ENCODE peak calls at places on chromosomes 16 and 17, in seven cellular contexts. One of them, this sample, is unnamed.

GRCh38 chr17:78395186-78395585 is 16.7 kb downstream of the PGS1 start:
- DNase-seq in RPMI7951: no peak
- DNase-seq in EL: no peak
- DNase-seq in amygdala: no peak
- DNase-seq in neural progenitor cell: no peak
- DNase-seq in activated T-helper 1 cell treated with anti-CD3 and anti-CD28 coated beads, Interleukin-12 subunit alpha, Interleukin-12 subunit beta, Interleukin-2, Interleukin-4 antibody, amounts not matched to agents 30 ng/mL and 10 ng/mL and 1 ng/mL, durations not matched to agents 14 hours and 24 hours and 36 hours: no peak
- DNase-seq in activated CD4-positive, alpha-beta T cell treated with anti-CD3 and anti-CD28 coated beads, Interleukin-2, amount 10 ng/mL, durations not matched to agents 7 days and 5 days: no peak
- DNase-seq in this sample: no peak

GRCh38 chr17:18257268-18257681 is 1.3 kb downstream of the FLII start:
- DNase-seq in amygdala: no peak
- DNase-seq in EL: peak; percentile 46
- DNase-seq in neural progenitor cell: peak; percentile 29
- DNase-seq in activated T-helper 1 cell treated with anti-CD3 and anti-CD28 coated beads, Interleukin-12 subunit alpha, Interleukin-12 subunit beta, Interleukin-2, Interleukin-4 antibody, amounts not matched to agents 30 ng/mL and 10 ng/mL and 1 ng/mL, durations not matched to agents 14 hours and 24 hours and 36 hours: no peak
- DNase-seq in activated CD4-positive, alpha-beta T cell treated with anti-CD3 and anti-CD28 coated beads, Interleukin-2, amount 10 ng/mL, durations not matched to agents 7 days and 5 days: peak; percentile 16
- DNase-seq in RPMI7951: no peak
- DNase-seq in this sample: no peak

GRCh38 chr16:6616746-6617145 is 715.9 kb upstream of the RBFOX1 start:
- DNase-seq in neural progenitor cell: no peak
- DNase-seq in RPMI7951: no peak
- DNase-seq in activated T-helper 1 cell treated with anti-CD3 and anti-CD28 coated beads, Interleukin-12 subunit alpha, Interleukin-12 subunit beta, Interleukin-2, Interleukin-4 antibody, amounts not matched to agents 30 ng/mL and 10 ng/mL and 1 ng/mL, durations not matched to agents 14 hours and 24 hours and 36 hours: no peak
- DNase-seq in EL: no peak
- DNase-seq in activated CD4-positive, alpha-beta T cell treated with anti-CD3 and anti-CD28 coated beads, Interleukin-2, amount 10 ng/mL, durations not matched to agents 7 days and 5 days: no peak
- DNase-seq in amygdala: no peak
- DNase-seq in this sample: no peak

GRCh38 chr17:40529991-40530390 is 28.6 kb upstream of the TNS4 start:
- DNase-seq in EL: no peak
- DNase-seq in neural progenitor cell: no peak
- DNase-seq in activated T-helper 1 cell treated with anti-CD3 and anti-CD28 coated beads, Interleukin-12 subunit alpha, Interleukin-12 subunit beta, Interleukin-2, Interleukin-4 antibody, amounts not matched to agents 30 ng/mL and 10 ng/mL and 1 ng/mL, durations not matched to agents 14 hours and 24 hours and 36 hours: no peak
- DNase-seq in amygdala: no peak
- DNase-seq in RPMI7951: no peak
- DNase-seq in activated CD4-positive, alpha-beta T cell treated with anti-CD3 and anti-CD28 coated beads, Interleukin-2, amount 10 ng/mL, durations not matched to agents 7 days and 5 days: no peak
- DNase-seq in this sample: no peak

GRCh38 chr16:26959416-26960009 is 107.2 kb upstream of the C16orf82 start:
- DNase-seq in activated T-helper 1 cell treated with anti-CD3 and anti-CD28 coated beads, Interleukin-12 subunit alpha, Interleukin-12 subunit beta, Interleukin-2, Interleukin-4 antibody, amounts not matched to agents 30 ng/mL and 10 ng/mL and 1 ng/mL, durations not matched to agents 14 hours and 24 hours and 36 hours: no peak
- DNase-seq in amygdala: no peak
- DNase-seq in EL: no peak
- DNase-seq in activated CD4-positive, alpha-beta T cell treated with anti-CD3 and anti-CD28 coated beads, Interleukin-2, amount 10 ng/mL, durations not matched to agents 7 days and 5 days: no peak
- DNase-seq in RPMI7951: no peak
- DNase-seq in neural progenitor cell: no peak
- DNase-seq in this sample: no peak

GRCh38 chr16:52499061-52499460 is 47.9 kb downstream of the TOX3 start:
- DNase-seq in activated CD4-positive, alpha-beta T cell treated with anti-CD3 and anti-CD28 coated beads, Interleukin-2, amount 10 ng/mL, durations not matched to agents 7 days and 5 days: no peak
- DNase-seq in amygdala: no peak
- DNase-seq in activated T-helper 1 cell treated with anti-CD3 and anti-CD28 coated beads, Interleukin-12 subunit alpha, Interleukin-12 subunit beta, Interleukin-2, Interleukin-4 antibody, amounts not matched to agents 30 ng/mL and 10 ng/mL and 1 ng/mL, durations not matched to agents 14 hours and 24 hours and 36 hours: no peak
- DNase-seq in neural progenitor cell: no peak
- DNase-seq in RPMI7951: no peak
- DNase-seq in EL: no peak
- DNase-seq in this sample: no peak

GRCh38 chr16:52193441-52193840 is 353.5 kb downstream of the TOX3 start:
- DNase-seq in amygdala: no peak
- DNase-seq in activated T-helper 1 cell treated with anti-CD3 and anti-CD28 coated beads, Interleukin-12 subunit alpha, Interleukin-12 subunit beta, Interleukin-2, Interleukin-4 antibody, amounts not matched to agents 30 ng/mL and 10 ng/mL and 1 ng/mL, durations not matched to agents 14 hours and 24 hours and 36 hours: no peak
- DNase-seq in activated CD4-positive, alpha-beta T cell treated with anti-CD3 and anti-CD28 coated beads, Interleukin-2, amount 10 ng/mL, durations not matched to agents 7 days and 5 days: no peak
- DNase-seq in RPMI7951: no peak
- DNase-seq in EL: no peak
- DNase-seq in neural progenitor cell: no peak
- DNase-seq in this sample: no peak

GRCh38 chr16:57999366-57999970 is 1.0 kb downstream of the ZNF319 start:
- DNase-seq in EL: peak; percentile 44
- DNase-seq in amygdala: no peak
- DNase-seq in activated T-helper 1 cell treated with anti-CD3 and anti-CD28 coated beads, Interleukin-12 subunit alpha, Interleukin-12 subunit beta, Interleukin-2, Interleukin-4 antibody, amounts not matched to agents 30 ng/mL and 10 ng/mL and 1 ng/mL, durations not matched to agents 14 hours and 24 hours and 36 hours: peak; percentile 25
- DNase-seq in activated CD4-positive, alpha-beta T cell treated with anti-CD3 and anti-CD28 coated beads, Interleukin-2, amount 10 ng/mL, durations not matched to agents 7 days and 5 days: peak; percentile 50
- DNase-seq in RPMI7951: no peak
- DNase-seq in neural progenitor cell: peak; percentile 36
- DNase-seq in this sample: no peak

GRCh38 chr17:33120103-33120502 is 128.5 kb downstream of the SPACA3 start:
- DNase-seq in activated CD4-positive, alpha-beta T cell treated with anti-CD3 and anti-CD28 coated beads, Interleukin-2, amount 10 ng/mL, durations not matched to agents 7 days and 5 days: no peak
- DNase-seq in EL: no peak
- DNase-seq in activated T-helper 1 cell treated with anti-CD3 and anti-CD28 coated beads, Interleukin-12 subunit alpha, Interleukin-12 subunit beta, Interleukin-2, Interleukin-4 antibody, amounts not matched to agents 30 ng/mL and 10 ng/mL and 1 ng/mL, durations not matched to agents 14 hours and 24 hours and 36 hours: no peak
- DNase-seq in neural progenitor cell: no peak
- DNase-seq in amygdala: no peak
- DNase-seq in RPMI7951: no peak
- DNase-seq in this sample: peak; percentile 82

GRCh38 chr16:89696598-89697128 is 4.8 kb downstream of the SPATA2L start:
- DNase-seq in activated CD4-positive, alpha-beta T cell treated with anti-CD3 and anti-CD28 coated beads, Interleukin-2, amount 10 ng/mL, durations not matched to agents 7 days and 5 days: no peak
- DNase-seq in neural progenitor cell: no peak
- DNase-seq in activated T-helper 1 cell treated with anti-CD3 and anti-CD28 coated beads, Interleukin-12 subunit alpha, Interleukin-12 subunit beta, Interleukin-2, Interleukin-4 antibody, amounts not matched to agents 30 ng/mL and 10 ng/mL and 1 ng/mL, durations not matched to agents 14 hours and 24 hours and 36 hours: peak; percentile 35
- DNase-seq in amygdala: no peak
- DNase-seq in EL: no peak
- DNase-seq in RPMI7951: no peak
- DNase-seq in this sample: peak; percentile 78

GRCh38 chr16:85329059-85329812 is 217.0 kb upstream of the CIBAR2 start:
- DNase-seq in RPMI7951: peak; percentile 31
- DNase-seq in activated T-helper 1 cell treated with anti-CD3 and anti-CD28 coated beads, Interleukin-12 subunit alpha, Interleukin-12 subunit beta, Interleukin-2, Interleukin-4 antibody, amounts not matched to agents 30 ng/mL and 10 ng/mL and 1 ng/mL, durations not matched to agents 14 hours and 24 hours and 36 hours: no peak
- DNase-seq in activated CD4-positive, alpha-beta T cell treated with anti-CD3 and anti-CD28 coated beads, Interleukin-2, amount 10 ng/mL, durations not matched to agents 7 days and 5 days: no peak
- DNase-seq in neural progenitor cell: peak; percentile 97
- DNase-seq in amygdala: no peak
- DNase-seq in EL: no peak
- DNase-seq in this sample: no peak

GRCh38 chr17:32110596-32110995 is 31.7 kb upstream of the RHOT1 start:
- DNase-seq in activated CD4-positive, alpha-beta T cell treated with anti-CD3 and anti-CD28 coated beads, Interleukin-2, amount 10 ng/mL, durations not matched to agents 7 days and 5 days: no peak
- DNase-seq in amygdala: no peak
- DNase-seq in activated T-helper 1 cell treated with anti-CD3 and anti-CD28 coated beads, Interleukin-12 subunit alpha, Interleukin-12 subunit beta, Interleukin-2, Interleukin-4 antibody, amounts not matched to agents 30 ng/mL and 10 ng/mL and 1 ng/mL, durations not matched to agents 14 hours and 24 hours and 36 hours: no peak
- DNase-seq in RPMI7951: no peak
- DNase-seq in neural progenitor cell: no peak
- DNase-seq in EL: no peak
- DNase-seq in this sample: no peak

GRCh38 chr16:57151369-57151768 is 34.5 kb downstream of the PSME3IP1 start:
- DNase-seq in EL: no peak
- DNase-seq in neural progenitor cell: no peak
- DNase-seq in RPMI7951: no peak
- DNase-seq in activated CD4-positive, alpha-beta T cell treated with anti-CD3 and anti-CD28 coated beads, Interleukin-2, amount 10 ng/mL, durations not matched to agents 7 days and 5 days: no peak
- DNase-seq in amygdala: no peak
- DNase-seq in activated T-helper 1 cell treated with anti-CD3 and anti-CD28 coated beads, Interleukin-12 subunit alpha, Interleukin-12 subunit beta, Interleukin-2, Interleukin-4 antibody, amounts not matched to agents 30 ng/mL and 10 ng/mL and 1 ng/mL, durations not matched to agents 14 hours and 24 hours and 36 hours: no peak
- DNase-seq in this sample: no peak

GRCh38 chr16:80948886-80949502 is 57.7 kb downstream of the CMC2 start:
- DNase-seq in amygdala: peak; percentile 37
- DNase-seq in activated T-helper 1 cell treated with anti-CD3 and anti-CD28 coated beads, Interleukin-12 subunit alpha, Interleukin-12 subunit beta, Interleukin-2, Interleukin-4 antibody, amounts not matched to agents 30 ng/mL and 10 ng/mL and 1 ng/mL, durations not matched to agents 14 hours and 24 hours and 36 hours: peak; percentile 17
- DNase-seq in EL: peak; percentile 59
- DNase-seq in RPMI7951: peak; percentile 24
- DNase-seq in activated CD4-positive, alpha-beta T cell treated with anti-CD3 and anti-CD28 coated beads, Interleukin-2, amount 10 ng/mL, durations not matched to agents 7 days and 5 days: peak; percentile 37
- DNase-seq in neural progenitor cell: peak; percentile 88
- DNase-seq in this sample: peak; percentile 45

GRCh38 chr17:42917236-42917603 is 16.6 kb downstream of the G6PC1 start:
- DNase-seq in activated CD4-positive, alpha-beta T cell treated with anti-CD3 and anti-CD28 coated beads, Interleukin-2, amount 10 ng/mL, durations not matched to agents 7 days and 5 days: no peak
- DNase-seq in RPMI7951: no peak
- DNase-seq in amygdala: no peak
- DNase-seq in neural progenitor cell: no peak
- DNase-seq in activated T-helper 1 cell treated with anti-CD3 and anti-CD28 coated beads, Interleukin-12 subunit alpha, Interleukin-12 subunit beta, Interleukin-2, Interleukin-4 antibody, amounts not matched to agents 30 ng/mL and 10 ng/mL and 1 ng/mL, durations not matched to agents 14 hours and 24 hours and 36 hours: no peak
- DNase-seq in EL: no peak
- DNase-seq in this sample: no peak

GRCh38 chr16:82044585-82044911 is 9.5 kb downstream of the HSD17B2 start:
- DNase-seq in EL: peak; percentile 7
- DNase-seq in amygdala: no peak
- DNase-seq in activated CD4-positive, alpha-beta T cell treated with anti-CD3 and anti-CD28 coated beads, Interleukin-2, amount 10 ng/mL, durations not matched to agents 7 days and 5 days: no peak
- DNase-seq in RPMI7951: peak; percentile 65
- DNase-seq in neural progenitor cell: no peak
- DNase-seq in activated T-helper 1 cell treated with anti-CD3 and anti-CD28 coated beads, Interleukin-12 subunit alpha, Interleukin-12 subunit beta, Interleukin-2, Interleukin-4 antibody, amounts not matched to agents 30 ng/mL and 10 ng/mL and 1 ng/mL, durations not matched to agents 14 hours and 24 hours and 36 hours: no peak
- DNase-seq in this sample: no peak

GRCh38 chr17:50837980-50838954 is 2.9 kb downstream of the WFIKKN2 start:
- DNase-seq in activated CD4-positive, alpha-beta T cell treated with anti-CD3 and anti-CD28 coated beads, Interleukin-2, amount 10 ng/mL, durations not matched to agents 7 days and 5 days: no peak
- DNase-seq in amygdala: peak; percentile 37
- DNase-seq in EL: no peak
- DNase-seq in neural progenitor cell: no peak
- DNase-seq in RPMI7951: no peak
- DNase-seq in activated T-helper 1 cell treated with anti-CD3 and anti-CD28 coated beads, Interleukin-12 subunit alpha, Interleukin-12 subunit beta, Interleukin-2, Interleukin-4 antibody, amounts not matched to agents 30 ng/mL and 10 ng/mL and 1 ng/mL, durations not matched to agents 14 hours and 24 hours and 36 hours: no peak
- DNase-seq in this sample: peak; percentile 88

GRCh38 chr17:55458977-55459376 is 37.3 kb upstream of the MMD start:
- DNase-seq in neural progenitor cell: no peak
- DNase-seq in amygdala: no peak
- DNase-seq in activated CD4-positive, alpha-beta T cell treated with anti-CD3 and anti-CD28 coated beads, Interleukin-2, amount 10 ng/mL, durations not matched to agents 7 days and 5 days: no peak
- DNase-seq in activated T-helper 1 cell treated with anti-CD3 and anti-CD28 coated beads, Interleukin-12 subunit alpha, Interleukin-12 subunit beta, Interleukin-2, Interleukin-4 antibody, amounts not matched to agents 30 ng/mL and 10 ng/mL and 1 ng/mL, durations not matched to agents 14 hours and 24 hours and 36 hours: peak; percentile 1
- DNase-seq in EL: peak; percentile 66
- DNase-seq in RPMI7951: peak; percentile 84
- DNase-seq in this sample: no peak

GRCh38 chr17:28230011-28230410 is 89.0 kb upstream of the TMEM97 start:
- DNase-seq in amygdala: no peak
- DNase-seq in RPMI7951: no peak
- DNase-seq in activated CD4-positive, alpha-beta T cell treated with anti-CD3 and anti-CD28 coated beads, Interleukin-2, amount 10 ng/mL, durations not matched to agents 7 days and 5 days: peak; percentile 32
- DNase-seq in EL: no peak
- DNase-seq in neural progenitor cell: no peak
- DNase-seq in activated T-helper 1 cell treated with anti-CD3 and anti-CD28 coated beads, Interleukin-12 subunit alpha, Interleukin-12 subunit beta, Interleukin-2, Interleukin-4 antibody, amounts not matched to agents 30 ng/mL and 10 ng/mL and 1 ng/mL, durations not matched to agents 14 hours and 24 hours and 36 hours: peak; percentile 9
- DNase-seq in this sample: no peak

GRCh38 chr17:47203984-47204721 is 5.0 kb upstream of the MYL4 start:
- DNase-seq in EL: peak; percentile 54
- DNase-seq in activated T-helper 1 cell treated with anti-CD3 and anti-CD28 coated beads, Interleukin-12 subunit alpha, Interleukin-12 subunit beta, Interleukin-2, Interleukin-4 antibody, amounts not matched to agents 30 ng/mL and 10 ng/mL and 1 ng/mL, durations not matched to agents 14 hours and 24 hours and 36 hours: peak; percentile 46
- DNase-seq in activated CD4-positive, alpha-beta T cell treated with anti-CD3 and anti-CD28 coated beads, Interleukin-2, amount 10 ng/mL, durations not matched to agents 7 days and 5 days: peak; percentile 63
- DNase-seq in amygdala: no peak
- DNase-seq in RPMI7951: peak; percentile 65
- DNase-seq in neural progenitor cell: no peak
- DNase-seq in this sample: no peak

This sample was measured in posterior cingulate gyrus.